ENCODE peak calls at places on chromosome 22, in seven cellular contexts. S is cardiac fibroblast, D is A673, J is cardiac muscle cell, A is adrenal gland, L is esophagus squamous epithelium, Z is AG04449. P is an unnamed sample.

GRCh38 chr22:46610345-46610744 is 9.8 kb upstream of the GRAMD4 start:
- DNase-seq in L (no peak), J (no peak), A (no peak), D (no peak), S (no peak), Z (no peak), P (no peak)

GRCh38 chr22:48883211-48883960 is 944.3 kb downstream of the BRD1 start:
- DNase-seq in J (no peak), S (no peak), Z (no peak), D (no peak), L (no peak), A (no peak), P (no peak)

GRCh38 chr22:40572976-40573375 is 63.5 kb downstream of the MRTFA start:
- DNase-seq in S (peak), A (no peak), D (no peak), L (no peak), J (peak), Z (no peak), P (no peak)

GRCh38 chr22:41359376-41359775 is 22.4 kb upstream of the TEF start:
- DNase-seq in J (no peak), S (no peak), D (no peak), L (no peak), A (no peak), Z (no peak), P (no peak)

GRCh38 chr22:33969052-33969451 is 48.8 kb upstream of the LARGE1 start:
- DNase-seq in D (no peak), A (no peak), L (no peak), S (no peak), Z (no peak), J (no peak), P (no peak)

GRCh38 chr22:41830174-41830573 is 2.7 kb upstream of the SREBF2 start:
- DNase-seq in A (no peak), D (no peak), Z (no peak), J (no peak), S (no peak), L (no peak), P (no peak)

GRCh38 chr22:41596776-41597634 is 7.4 kb upstream of the PMM1 start:
- DNase-seq in A (peak), S (peak), D (peak), L (no peak), J (peak), Z (no peak), P (peak)

GRCh38 chr22:37020192-37020479 is 594 bp downstream of the MPST start:
- DNase-seq in Z (no peak), S (peak), J (peak), L (no peak), A (peak), D (peak), P (peak)

DNA sequence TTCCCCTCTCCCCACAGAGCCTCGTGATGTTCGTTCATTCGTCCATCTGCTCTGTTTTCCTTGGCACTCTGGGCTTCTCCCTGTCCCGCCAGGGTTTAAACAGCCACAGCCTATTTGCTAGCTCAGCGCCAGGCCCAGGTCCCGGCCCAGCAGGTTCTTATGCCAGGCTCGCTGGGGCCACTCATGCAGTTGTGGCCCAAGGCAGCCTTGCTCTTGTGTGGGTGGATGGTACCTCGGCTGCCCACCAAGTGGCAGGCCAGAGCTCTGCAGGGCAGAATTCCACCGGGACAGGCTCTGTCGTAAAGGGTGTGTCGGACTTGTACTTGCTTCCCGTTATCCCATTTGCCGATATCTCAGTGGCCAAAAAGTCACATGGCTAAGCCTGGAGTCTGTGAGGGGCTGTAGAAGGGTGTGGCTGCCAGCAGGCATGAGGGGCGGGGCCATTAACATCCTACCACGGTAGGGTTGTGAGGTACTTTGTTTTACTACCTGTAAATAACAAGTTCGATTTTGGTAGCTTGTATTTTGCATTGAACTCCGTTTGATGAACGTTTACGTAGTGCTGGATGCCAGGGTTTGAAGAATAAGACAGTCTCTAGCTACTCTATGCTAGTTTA is 7.9 kb downstream of the FAM118A start:
- DNase-seq in J (peak), Z (no peak), S (peak), D (peak), A (no peak), L (no peak), P (no peak)
- TF ChIP-seq CTCF in J (peak), Z (peak), S (peak), D (peak), A (peak), L (peak), P (no peak)

DNA sequence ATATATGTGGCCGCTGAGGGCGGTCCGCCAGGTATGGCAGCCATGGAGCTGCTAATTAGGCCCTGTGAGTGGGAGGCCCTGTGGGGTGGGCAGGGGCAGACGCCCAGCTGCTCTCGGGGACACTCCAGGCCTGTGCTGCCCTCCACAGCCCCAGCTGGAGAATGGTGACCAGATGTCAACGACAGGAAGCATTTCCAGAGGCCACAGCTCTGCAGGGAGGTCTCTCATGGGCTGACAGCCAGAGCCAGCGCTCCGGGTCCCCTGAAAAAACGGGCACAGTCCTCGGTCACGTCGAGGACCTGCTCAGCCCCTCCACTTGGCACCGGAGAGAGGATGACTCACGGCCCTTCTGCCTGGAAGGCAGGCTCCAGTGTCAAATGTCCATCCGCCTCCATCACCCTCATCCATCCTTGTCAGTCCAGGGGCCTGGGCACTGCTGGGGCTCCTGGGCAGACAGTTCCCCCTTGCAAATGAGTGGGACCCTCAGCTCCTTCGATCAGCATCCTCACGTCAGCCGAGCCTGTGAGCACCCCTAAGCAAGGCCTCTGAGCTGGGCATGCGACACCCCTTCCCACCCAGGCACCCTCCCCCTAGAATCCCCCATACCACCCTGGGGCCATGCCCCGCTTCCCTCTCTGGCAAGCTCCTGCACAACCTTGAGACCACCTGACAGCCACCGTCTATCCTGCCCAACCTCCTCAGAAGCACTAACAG is 1.9 kb downstream of the BID start:
- DNase-seq in J (no peak), S (no peak), A (no peak), D (no peak), L (no peak), Z (no peak), P (no peak)
- TF ChIP-seq CTCF in J (no peak), S (no peak), A (no peak), D (no peak), L (no peak), Z (no peak), P (no peak)

GRCh38 chr22:22467112-22467511 is 41.4 kb downstream of the ZNF280B start:
- DNase-seq in L (no peak), A (no peak), J (no peak), D (no peak), S (no peak), Z (no peak), P (no peak)
- TF ChIP-seq CTCF in L (no peak), A (no peak), J (no peak), D (no peak), S (no peak), Z (no peak), P (no peak)

DNA sequence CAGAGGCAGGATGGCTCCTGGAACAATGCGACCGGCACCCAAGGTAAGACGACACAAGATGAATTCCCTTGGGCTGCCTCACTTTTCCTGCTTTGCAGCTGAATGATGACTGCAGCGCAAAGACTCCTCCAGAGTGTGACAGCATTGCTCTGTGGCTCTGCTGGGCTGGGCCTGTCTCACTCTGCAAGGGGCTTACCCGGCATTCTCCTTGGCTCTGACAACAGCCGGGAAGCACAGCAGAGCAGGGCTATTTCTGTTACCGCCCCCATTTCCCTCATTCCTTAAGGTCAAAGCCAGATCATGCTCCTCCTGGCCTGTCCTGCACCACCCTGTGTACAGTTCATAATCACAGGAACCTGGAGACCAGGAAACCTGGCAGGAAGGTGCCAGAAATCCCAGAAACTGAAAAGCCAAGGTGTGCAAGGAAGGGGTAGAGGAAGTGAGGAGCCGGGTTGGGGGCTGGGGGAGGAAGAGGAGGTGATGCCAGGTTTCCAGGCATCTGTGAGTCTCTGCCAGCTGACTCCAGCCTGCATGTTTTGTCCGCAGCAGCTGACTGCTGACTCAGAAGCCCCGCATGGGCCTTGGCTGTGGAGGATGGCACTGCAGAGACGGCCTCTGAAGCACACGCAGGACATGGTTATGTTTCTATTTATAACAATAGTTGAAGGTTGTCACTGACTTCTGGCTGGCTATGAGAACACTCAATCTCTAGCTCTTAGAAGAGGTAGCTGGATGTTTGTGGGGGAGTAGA is 113.6 kb downstream of the MICAL3 start:
- DNase-seq in Z (peak), S (peak), D (peak), L (no peak), A (peak), J (peak), P (no peak)
- TF ChIP-seq CTCF in Z (peak), S (peak), D (peak), L (peak), A (peak), J (peak), P (no peak)

GRCh38 chr22:30206964-30207363 is 39.6 kb downstream of the LIF start:
- DNase-seq in L (no peak), J (peak), D (peak), Z (peak), S (peak), A (peak), P (no peak)
- TF ChIP-seq CTCF in L (no peak), J (no peak), D (no peak), Z (no peak), S (no peak), A (no peak), P (no peak)

GRCh38 chr22:43892183-43892894 is 526 bp upstream of the PNPLA5 start:
- DNase-seq in A (no peak), D (no peak), J (no peak), L (no peak), S (no peak), Z (no peak), P (no peak)

GRCh38 chr22:43897751-43898261 is 6.0 kb upstream of the PNPLA5 start:
- DNase-seq in J (peak), L (no peak), Z (no peak), D (no peak), S (peak), A (peak), P (peak)

GRCh38 chr22:43894122-43894521 is 2.3 kb upstream of the PNPLA5 start:
- DNase-seq in S (no peak), D (no peak), Z (no peak), A (no peak), J (no peak), L (no peak), P (no peak)

GRCh38 chr22:43893266-43893665 is 1.5 kb upstream of the PNPLA5 start:
- DNase-seq in A (no peak), S (no peak), Z (no peak), J (no peak), D (no peak), L (no peak), P (peak)

DNA sequence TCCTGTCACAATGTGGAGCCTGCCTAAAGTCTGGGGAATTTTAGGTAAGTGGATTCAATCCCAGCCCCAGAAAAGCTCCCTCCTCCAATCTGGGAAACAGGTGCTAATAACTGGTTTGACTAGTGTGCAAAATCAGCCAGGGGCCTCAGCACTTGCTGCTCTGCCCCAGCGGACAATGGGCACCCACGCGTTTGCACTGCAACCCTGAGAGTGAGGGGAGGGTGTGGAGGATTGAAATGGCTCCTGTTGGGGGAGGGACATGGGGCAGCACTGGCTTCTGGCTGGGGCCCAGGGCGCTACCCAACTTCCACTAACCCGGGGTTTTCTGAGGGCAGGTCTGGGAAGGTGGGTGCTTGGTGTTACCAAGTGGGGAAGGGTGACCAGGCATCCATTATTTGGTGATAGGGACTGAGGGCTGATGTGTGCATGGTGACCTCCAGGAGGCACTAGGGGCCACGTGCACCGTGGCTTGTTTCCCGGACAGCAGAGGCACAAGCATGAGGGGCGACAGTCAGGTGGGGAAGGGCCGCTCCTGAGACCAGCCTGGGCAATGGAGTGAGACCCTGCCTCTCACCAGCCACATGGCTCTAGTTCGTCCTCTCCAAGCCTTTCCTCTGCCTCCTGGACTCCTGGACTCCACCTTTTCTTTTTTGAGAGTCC is 4.3 kb upstream of the PNPLA5 start:
- DNase-seq in A (no peak), J (no peak), L (no peak), S (no peak), D (no peak), Z (no peak), P (peak)
- TF ChIP-seq CTCF in A (no peak), J (no peak), L (no peak), S (no peak), D (no peak), Z (no peak), P (no peak)

DNA sequence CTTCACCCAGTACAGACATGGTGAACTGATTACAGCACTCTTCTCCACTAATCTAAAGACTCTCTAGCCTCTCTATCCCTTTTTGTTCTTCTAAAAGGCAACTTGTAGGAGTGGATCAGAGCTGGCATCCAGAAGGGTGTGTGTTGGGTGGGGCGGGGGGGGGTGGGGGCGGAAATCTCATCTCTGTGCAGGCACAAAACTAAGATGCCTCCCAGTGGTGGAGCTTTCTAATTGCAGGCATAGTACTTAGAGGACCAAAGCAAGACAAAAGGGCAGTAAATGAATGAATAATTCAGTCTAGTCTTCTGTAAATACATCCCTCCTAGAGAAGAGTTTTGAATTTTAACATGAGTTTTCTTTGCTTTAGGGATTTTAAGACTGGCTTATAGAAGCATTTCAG is 11.4 kb upstream of the EMID1 start:
- DNase-seq in D (no peak), A (no peak), Z (no peak), L (no peak), J (no peak), S (no peak), P (no peak)
- TF ChIP-seq CTCF in D (peak), A (no peak), Z (no peak), L (no peak), J (no peak), S (no peak), P (no peak)

GRCh38 chr22:38611559-38611958 is 41.6 kb upstream of the DMC1 start:
- DNase-seq in A (no peak), J (no peak), S (no peak), L (no peak), D (no peak), Z (no peak), P (no peak)
- TF ChIP-seq CTCF in A (no peak), J (no peak), S (no peak), L (no peak), D (no peak), Z (no peak), P (no peak)

P was measured in right lobe of liver.